ENCODE peak calls at places on chromosome X, in seven cellular contexts. K is stomach, J is GM10248, X is pancreas, Y is testis, Z is Calu3, U is AG10803. M is an unnamed sample.

GRCh38 chrX:119948381-119948780 is 4.8 kb upstream of the NKAP start:
- DNase-seq in K (no peak), J (no peak), X (no peak), Y (no peak), Z (no peak), U (no peak), M (no peak)

GRCh38 chrX:15413101-15413500 is 28.9 kb upstream of the VEGFD start:
- DNase-seq in K (no peak), J (no peak), X (no peak), Y (no peak), Z (no peak), U (no peak), M (no peak)

GRCh38 chrX:134431894-134432293 is 28.1 kb upstream of the HPRT1 start:
- DNase-seq in K (no peak), J (no peak), X (no peak), Y (no peak), Z (no peak), U (peak; percentile 28), M (no peak)

GRCh38 chrX:130083656-130084382 is 26.5 kb downstream of the ELF4 start:
- DNase-seq in K (no peak), J (peak; percentile 51), X (no peak), Y (no peak), Z (no peak), U (no peak), M (no peak)

GRCh38 chrX:107677909-107678308 is 49.6 kb downstream of the PRPS1 start:
- DNase-seq in K (no peak), J (no peak), X (no peak), Y (no peak), Z (no peak), U (no peak), M (no peak)

GRCh38 chrX:112819013-112819635 is 21.5 kb downstream of the AMOT start:
- DNase-seq in K (no peak), J (no peak), X (no peak), Y (no peak), Z (no peak), U (peak; percentile 92), M (no peak)

GRCh38 chrX:110167952-110168451 is 149.9 kb downstream of the AMMECR1 start:
- DNase-seq in K (no peak), J (peak; percentile 47), X (no peak), Y (peak; percentile 29), Z (peak; percentile 32), U (peak; percentile 18), M (peak; percentile 36)

GRCh38 chrX:153956044-153956907 is 11.8 kb upstream of the RENBP start:
- DNase-seq in K (no peak), J (no peak), X (no peak), Y (no peak), Z (no peak), U (no peak), M (no peak)

GRCh38 chrX:39814391-39814790 is 283.4 kb downstream of the BCOR start:
- DNase-seq in K (no peak), J (peak; percentile 35), X (no peak), Y (no peak), Z (peak; percentile 13), U (peak; percentile 23), M (no peak)

GRCh38 chrX:37599735-37600134 is 28.3 kb downstream of the LANCL3 start:
- DNase-seq in K (peak; percentile 49), J (no peak), X (peak; percentile 46), Y (no peak), Z (peak; percentile 4), U (no peak), M (no peak)

GRCh38 chrX:37590047-37590446 is 18.6 kb downstream of the LANCL3 start:
- DNase-seq in K (no peak), J (no peak), X (no peak), Y (no peak), Z (no peak), U (no peak), M (no peak)

GRCh38 chrX:37594755-37595382 is 23.4 kb downstream of the LANCL3 start:
- DNase-seq in K (no peak), J (no peak), X (no peak), Y (no peak), Z (no peak), U (no peak), M (no peak)
- TF ChIP-seq CTCF in K (no peak), J (no peak), X (no peak), Y (no peak), Z (no peak), U (no peak), M (no peak)

GRCh38 chrX:131709553-131709952 is 165.7 kb downstream of the OR13H1 start:
- DNase-seq in K (no peak), J (no peak), X (no peak), Y (no peak), Z (no peak), U (no peak), M (no peak)

GRCh38 chrX:131703646-131704045 is 159.8 kb downstream of the OR13H1 start:
- DNase-seq in K (no peak), J (no peak), X (no peak), Y (no peak), Z (no peak), U (no peak), M (no peak)

GRCh38 chrX:131704136-131704695 is 160.3 kb downstream of the OR13H1 start:
- DNase-seq in K (peak; percentile 91), J (peak; percentile 34), X (peak; percentile 92), Y (peak; percentile 19), Z (no peak), U (peak; percentile 5), M (no peak)
- TF ChIP-seq CTCF in K (no peak), J (no peak), X (peak; percentile 13), Y (no peak), Z (no peak), U (no peak), M (no peak)

DNA sequence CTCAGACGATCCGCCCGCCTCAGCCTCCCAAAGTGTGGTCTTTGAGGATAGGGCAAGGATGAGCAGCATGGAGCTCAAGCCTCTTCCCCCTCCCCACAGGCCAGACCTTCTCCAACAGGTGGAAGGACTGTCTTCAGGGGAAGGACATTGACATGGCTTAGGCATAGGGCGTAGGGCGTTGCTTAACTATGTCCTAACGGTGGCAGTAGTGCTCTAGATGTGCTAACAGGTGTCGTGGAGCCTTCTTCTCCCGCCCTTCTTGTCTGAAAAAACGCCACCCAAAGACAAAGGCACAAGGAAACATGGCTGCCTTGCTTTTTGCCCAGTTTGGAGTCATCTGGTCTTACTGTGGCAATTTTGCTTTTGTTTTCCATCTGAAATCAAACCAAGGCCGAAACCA is 219.8 kb downstream of the OR13H1 start:
- DNase-seq in K (peak; percentile 85), J (peak; percentile 15), X (peak; percentile 92), Y (no peak), Z (no peak), U (peak; percentile 17), M (no peak)
- TF ChIP-seq CTCF in K (no peak), J (no peak), X (peak; percentile 30), Y (no peak), Z (no peak), U (no peak), M (no peak)

DNA sequence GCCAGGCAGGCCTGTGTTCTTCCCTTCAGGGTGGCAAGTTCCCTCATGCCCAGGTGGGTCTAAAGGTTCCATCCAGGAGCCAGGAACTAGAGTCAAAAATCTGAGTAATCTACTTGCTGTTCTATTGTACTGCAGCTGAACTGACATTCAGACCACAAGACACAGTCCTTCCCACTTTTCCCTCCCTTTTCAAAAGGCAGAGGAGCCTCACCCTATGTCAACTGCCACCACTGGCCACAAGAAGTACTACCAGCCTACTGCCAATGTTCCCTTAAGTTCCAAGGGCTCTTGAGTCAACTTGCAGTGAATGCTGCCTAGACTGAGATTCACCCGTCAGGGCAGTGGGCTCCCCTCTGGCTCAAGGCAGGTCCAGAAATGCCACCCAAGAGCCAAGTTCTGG is 133.5 kb downstream of the FAM47B start:
- DNase-seq in K (no peak), J (no peak), X (no peak), Y (no peak), Z (no peak), U (no peak), M (no peak)
- TF ChIP-seq CTCF in K (no peak), J (no peak), X (no peak), Y (no peak), Z (no peak), U (no peak), M (no peak)

GRCh38 chrX:25021132-25021498 is 5.3 kb upstream of the ARX start:
- DNase-seq in K (no peak), J (no peak), X (no peak), Y (no peak), Z (no peak), U (no peak), M (no peak)
- TF ChIP-seq CTCF in K (no peak), J (no peak), X (no peak), Y (no peak), Z (peak; percentile 5), U (no peak), M (no peak)

M was measured in BE2C.